ENCODE peak calls at places on chromosomes 7 and 10, in four cellular contexts. V is IMR-90, W is body of pancreas, Z is mammary epithelial cell. Q is an unnamed sample.

GRCh38 chr10:133158756-133159610 is 1.0 kb upstream of the KNDC1 start:
- DNase-seq in V (no peak), W (peak; percentile 41), Z (no peak), Q (no peak)

GRCh38 chr7:36598056-36598675 is 126.1 kb downstream of the AOAH start:
- DNase-seq in V (peak; percentile 5), W (no peak), Z (no peak), Q (no peak)

GRCh38 chr7:23600251-23600650 is 3.1 kb downstream of the CCDC126 start:
- DNase-seq in V (no peak), W (no peak), Z (no peak), Q (no peak)

GRCh38 chr10:58393317-58393716 is 8.1 kb downstream of the TFAM start:
- DNase-seq in V (peak; percentile 8), W (no peak), Z (no peak), Q (no peak)

GRCh38 chr10:14605231-14605925 is 169.3 kb downstream of the FAM107B start:
- DNase-seq in V (peak; percentile 78), W (no peak), Z (peak; percentile 85), Q (peak; percentile 92)

GRCh38 chr10:116287906-116288501 is 15.0 kb upstream of the GFRA1 start:
- DNase-seq in V (peak; percentile 64), W (peak; percentile 54), Z (no peak), Q (no peak)

GRCh38 chr10:118698421-118698820 is 56.3 kb downstream of the CACUL1 start:
- DNase-seq in V (peak; percentile 72), W (peak; percentile 22), Z (peak; percentile 60), Q (no peak)

GRCh38 chr7:84196007-84196551 is 1.5 kb upstream of the SEMA3A start:
- DNase-seq in V (peak; percentile 77), W (no peak), Z (no peak), Q (no peak)

GRCh38 chr7:15795371-15795770 is 108.9 kb upstream of the MEOX2 start:
- DNase-seq in V (no peak), W (no peak), Z (no peak), Q (no peak)

GRCh38 chr7:80154656-80155325 is 20.2 kb downstream of the GNAI1 start:
- DNase-seq in V (peak; percentile 51), W (no peak), Z (no peak), Q (no peak)

GRCh38 chr10:93515071-93515962 is 18.9 kb downstream of the CEP55 start:
- DNase-seq in V (no peak), W (no peak), Z (no peak), Q (no peak)

GRCh38 chr10:12922117-12922900 is 79.2 kb downstream of the CCDC3 start:
- DNase-seq in V (no peak), W (no peak), Z (no peak), Q (no peak)

GRCh38 chr7:19144661-19145428 is at the start of gene FERD3L:
- DNase-seq in V (no peak), W (no peak), Z (no peak), Q (no peak)

GRCh38 chr10:3095373-3096139 is 28.2 kb downstream of the PFKP start:
- DNase-seq in V (peak; percentile 100), W (no peak), Z (peak; percentile 98), Q (peak; percentile 100)

GRCh38 chr7:100576384-100576993 is 2.8 kb upstream of the SAP25 start:
- DNase-seq in V (no peak), W (no peak), Z (no peak), Q (no peak)

GRCh38 chr10:21888959-21889358 is 114.6 kb downstream of the DNAJC1 start:
- DNase-seq in V (no peak), W (no peak), Z (no peak), Q (no peak)

GRCh38 chr10:4822208-4822607 is 3.8 kb upstream of the AKR1E2 start:
- DNase-seq in V (no peak), W (no peak), Z (no peak), Q (no peak)

GRCh38 chr10:114683593-114683992 is 25.5 kb upstream of the ABLIM1 start:
- DNase-seq in V (no peak), W (peak; percentile 30), Z (no peak), Q (no peak)

GRCh38 chr10:124025638-124026336 is 67.6 kb downstream of the CHST15 start:
- DNase-seq in V (no peak), W (no peak), Z (no peak), Q (no peak)

GRCh38 chr7:146902728-146903127 is 786.1 kb downstream of the CNTNAP2 start:
- DNase-seq in V (no peak), W (no peak), Z (no peak), Q (no peak)

GRCh38 chr7:86116-86515 is 106.3 kb upstream of the FAM20C start:
- DNase-seq in V (no peak), W (no peak), Z (no peak), Q (no peak)

GRCh38 chr10:91381562-91381923 is 28.6 kb upstream of the HECTD2 start:
- DNase-seq in V (no peak), W (no peak), Z (no peak), Q (no peak)

GRCh38 chr10:91385686-91386085 is 24.5 kb upstream of the HECTD2 start:
- DNase-seq in V (no peak), W (no peak), Z (no peak), Q (no peak)

GRCh38 chr10:91378061-91378460 is 32.1 kb upstream of the HECTD2 start:
- DNase-seq in V (peak; percentile 13), W (no peak), Z (peak; percentile 81), Q (no peak)

DNA sequence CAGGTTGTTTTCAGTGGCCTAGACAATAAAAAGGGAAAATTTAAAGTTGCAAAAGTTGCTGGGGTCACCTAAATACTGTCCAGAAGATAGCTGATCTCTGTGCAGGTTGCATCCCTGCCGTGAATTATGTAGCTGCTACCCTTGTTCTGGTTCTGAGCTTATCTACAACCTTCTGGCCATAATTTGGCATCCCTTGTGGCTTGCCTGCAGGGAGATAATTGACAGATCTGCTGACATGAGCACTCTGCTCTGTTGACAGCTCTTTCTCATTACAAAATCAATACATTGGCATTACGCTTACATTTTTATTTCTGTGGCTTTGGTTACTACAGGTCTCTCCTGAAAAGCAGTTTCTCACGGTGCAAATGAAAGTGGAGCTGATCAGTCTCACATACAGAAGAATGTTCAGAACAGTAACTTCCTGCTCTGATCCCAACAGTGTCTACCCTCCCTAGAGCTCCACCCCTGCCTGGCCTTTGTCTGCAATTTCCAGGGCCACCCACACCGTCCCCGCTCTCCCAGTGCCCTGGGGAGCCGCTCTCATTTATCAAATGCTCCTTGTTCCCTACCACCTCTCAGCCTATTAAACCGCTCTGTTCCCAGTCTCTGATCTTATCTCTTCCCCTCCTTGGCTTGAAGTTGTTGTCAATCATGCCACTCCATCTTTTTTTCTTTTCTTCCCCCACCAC is 29.1 kb upstream of the HECTD2 start:
- DNase-seq in V (no peak), W (peak; percentile 13), Z (peak; percentile 12), Q (no peak)
- H3K4me3 ChIP-seq in V (no peak overlapping the region), W (no peak overlapping the region), Z (no peak overlapping the region), Q (no peak overlapping the region)

DNA sequence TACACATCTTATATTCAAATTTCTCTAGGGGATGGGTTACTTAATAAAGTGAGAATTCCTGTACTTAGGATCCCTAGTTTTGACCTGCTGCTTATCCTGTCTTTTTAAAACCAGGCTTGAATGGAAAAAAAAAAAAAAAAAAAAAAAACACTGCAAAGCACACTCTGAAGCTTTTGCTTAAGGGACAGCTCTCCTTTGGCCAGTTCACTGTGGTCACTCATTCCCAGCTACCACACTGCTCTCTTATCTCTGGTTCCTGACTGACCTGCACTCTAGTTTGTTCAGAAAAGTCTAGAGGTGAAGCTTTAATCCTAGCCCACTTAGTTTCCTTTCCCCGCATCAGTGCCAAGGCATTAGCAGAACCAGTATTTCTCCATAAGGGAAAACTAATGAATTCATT is 82.4 kb downstream of the CADPS2 start:
- DNase-seq in V (no peak), W (no peak), Z (no peak), Q (no peak)
- TF ChIP-seq CTCF in V (no peak), W (no peak), Z (no peak), Q (no peak)

GRCh38 chr10:103492655-103493261 is 747 bp upstream of the NEURL1 start:
- DNase-seq in V (no peak), W (no peak), Z (no peak), Q (no peak)
- H3K4me3 ChIP-seq in V (no peak overlapping the region), W (no peak overlapping the region), Z (no peak overlapping the region), Q (no peak overlapping the region)

GRCh38 chr7:145175366-145175765 is 339.5 kb upstream of the TPK1 start:
- DNase-seq in V (no peak), W (no peak), Z (no peak), Q (no peak)

GRCh38 chr7:145168879-145169278 is 333.0 kb upstream of the TPK1 start:
- DNase-seq in V (no peak), W (no peak), Z (no peak), Q (no peak)

GRCh38 chr7:145168427-145168826 is 332.6 kb upstream of the TPK1 start:
- DNase-seq in V (no peak), W (no peak), Z (no peak), Q (no peak)

DNA sequence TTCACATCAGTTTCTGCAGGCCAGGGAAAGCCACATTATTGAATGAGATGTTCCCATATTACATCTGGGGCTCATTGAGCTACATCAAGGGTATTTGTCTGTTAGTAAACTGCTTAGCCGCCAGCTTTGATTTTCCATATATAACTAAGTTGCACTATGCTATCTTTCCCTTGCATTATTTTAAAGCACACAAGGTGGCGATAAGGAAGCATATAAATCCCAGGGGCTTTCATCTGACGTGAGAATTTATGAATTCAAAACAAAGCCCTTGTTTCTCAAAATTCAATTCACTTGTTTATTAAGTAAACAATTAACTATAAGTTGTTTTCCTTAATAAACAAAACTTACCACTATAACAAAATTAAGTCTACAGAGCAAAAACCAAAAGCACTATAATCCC is 334.1 kb upstream of the TPK1 start:
- DNase-seq in V (no peak), W (no peak), Z (no peak), Q (no peak)
- TF ChIP-seq CTCF in V (no peak), W (no peak), Z (no peak), Q (no peak)

Q was measured in epithelial cell of proximal tubule.